ENCODE peak calls at places on chromosomes 6 and 20, in ten cellular contexts. A is stomach; O is right cardiac atrium; R is CD8-positive, alpha-beta T cell; B is left lung; K is GM12878; U is SJSA1; T is PC-9; F is heart left ventricle; D is naive thymus-derived CD4-positive, alpha-beta T cell. W is an unnamed sample.
A peak's percentile ranks its signal among the peaks of the same experiment; 100 is the strongest.

GRCh38 chr6:89887452-89888137 is 6.7 kb upstream of the GJA10 start:
- DNase-seq in O (no peak), D (peak; percentile 2), B (peak; percentile 74), T (no peak), F (no peak), A (no peak), R (peak; percentile 50), K (no peak), U (no peak), W (no peak)

GRCh38 chr20:45343445-45343866 is 4.8 kb downstream of the SDC4 start:
- DNase-seq in K (no peak), B (no peak), U (no peak), T (peak; percentile 83), R (no peak), O (no peak), A (peak; percentile 78), F (no peak), D (no peak), W (peak; percentile 70)

GRCh38 chr6:81326856-81327561 is 425.5 kb downstream of the TENT5A start:
- DNase-seq in B (no peak), D (no peak), A (no peak), F (no peak), T (no peak), O (peak; percentile 7), R (no peak), U (no peak), K (no peak), W (no peak)

GRCh38 chr6:157040191-157040590 is 263.0 kb downstream of the ARID1B start:
- DNase-seq in O (no peak), B (no peak), U (no peak), F (no peak), A (no peak), K (no peak), D (no peak), R (no peak), T (no peak), W (no peak)

GRCh38 chr6:37624606-37625574 is 72.8 kb downstream of the MDGA1 start:
- DNase-seq in A (peak; percentile 88), U (no peak), T (peak; percentile 50), K (no peak), F (peak; percentile 76), B (peak; percentile 90), R (peak; percentile 55), D (peak; percentile 24), O (peak; percentile 69), W (peak; percentile 81)

GRCh38 chr6:84688187-84688878 is 76.1 kb downstream of the TBX18 start:
- DNase-seq in F (no peak), K (no peak), T (no peak), A (no peak), B (no peak), D (no peak), O (no peak), U (no peak), R (no peak), W (no peak)

GRCh38 chr6:12577124-12577845 is 139.3 kb upstream of the PHACTR1 start:
- DNase-seq in U (peak; percentile 66), R (no peak), D (no peak), O (no peak), F (no peak), K (no peak), B (no peak), T (no peak), A (no peak), W (no peak)

GRCh38 chr20:63174309-63175030 is 41.5 kb downstream of the YTHDF1 start:
- DNase-seq in F (no peak), D (no peak), A (no peak), O (no peak), K (no peak), R (no peak), U (no peak), B (no peak), T (no peak), W (no peak)

GRCh38 chr6:21559238-21559637 is 34.3 kb upstream of the SOX4 start:
- DNase-seq in R (no peak), K (no peak), A (no peak), O (no peak), U (no peak), F (no peak), T (no peak), D (no peak), B (no peak), W (no peak)

GRCh38 chr6:57242505-57242904 is 20.4 kb upstream of the RAB23 start:
- DNase-seq in B (no peak), T (peak; percentile 71), D (no peak), O (no peak), K (no peak), F (no peak), A (no peak), R (no peak), U (no peak), W (no peak)

GRCh38 chr6:17086469-17086868 is 15.4 kb upstream of the STMND1 start:
- DNase-seq in R (no peak), K (no peak), F (no peak), U (peak; percentile 77), O (peak; percentile 14), T (peak; percentile 55), D (no peak), B (no peak), A (peak; percentile 35), W (no peak)

GRCh38 chr20:9294081-9294480 is 220.3 kb upstream of the LAMP5 start:
- DNase-seq in R (no peak), T (peak; percentile 79), O (no peak), A (no peak), F (no peak), K (no peak), U (no peak), D (no peak), B (no peak), W (no peak)

GRCh38 chr6:161255518-161255917 is 18.3 kb downstream of the AGPAT4 start:
- DNase-seq in D (no peak), O (no peak), R (no peak), T (no peak), U (no peak), F (no peak), B (no peak), K (no peak), A (no peak), W (no peak)

GRCh38 chr6:31180500-31180899 is 10.0 kb upstream of the POU5F1 start:
- DNase-seq in R (peak; percentile 62), K (no peak), A (no peak), O (peak; percentile 80), T (no peak), F (peak; percentile 87), B (peak; percentile 88), D (peak; percentile 49), U (no peak), W (peak; percentile 81)

GRCh38 chr6:151056230-151056907 is 183.4 kb upstream of the AKAP12 start:
- DNase-seq in R (no peak), U (peak; percentile 14), O (no peak), D (no peak), A (no peak), K (no peak), F (no peak), T (no peak), B (no peak), W (no peak)

GRCh38 chr6:145669627-145670034 is 65.7 kb downstream of the EPM2A start:
- DNase-seq in K (no peak), B (no peak), R (no peak), U (no peak), T (no peak), D (no peak), A (no peak), O (no peak), F (no peak), W (no peak)

GRCh38 chr6:40611416-40611815 is 24.3 kb upstream of the LRFN2 start:
- DNase-seq in T (no peak), A (no peak), U (no peak), F (no peak), O (no peak), K (no peak), B (no peak), R (no peak), D (no peak), W (no peak)
- H3K27me3 ChIP-seq in T (peaks cover 19% of the 10 kb centered on the region), A (peaks cover 33% of the 10 kb centered on the region), U (peaks cover 6% of the 10 kb centered on the region), F (peaks cover 40% of the 10 kb centered on the region), O (no peaks in the 10 kb centered on the region), K (peaks cover 3% of the 10 kb centered on the region), B (peaks cover 14% of the 10 kb centered on the region), R (no peaks in the 10 kb centered on the region), D (no peaks in the 10 kb centered on the region), W (peaks cover 10% of the 10 kb centered on the region)

GRCh38 chr6:154480144-154480639 is 30.3 kb downstream of the CNKSR3 start:
- DNase-seq in T (no peak), O (no peak), U (no peak), A (no peak), D (no peak), K (no peak), F (no peak), R (no peak), B (no peak), W (no peak)

GRCh38 chr6:154479388-154480143 is 30.9 kb downstream of the CNKSR3 start:
- DNase-seq in B (no peak), O (no peak), R (no peak), U (peak; percentile 68), T (no peak), K (no peak), A (no peak), D (no peak), F (no peak), W (no peak)

GRCh38 chr6:154478691-154479090 is 31.8 kb downstream of the CNKSR3 start:
- DNase-seq in B (no peak), T (no peak), D (no peak), F (no peak), O (no peak), A (no peak), U (no peak), K (no peak), R (no peak), W (no peak)

GRCh38 chr6:154476494-154476893 is 34.0 kb downstream of the CNKSR3 start:
- DNase-seq in A (no peak), U (no peak), F (no peak), K (no peak), T (no peak), D (no peak), R (no peak), O (no peak), B (no peak), W (no peak)

GRCh38 chr6:154478021-154478651 is 32.3 kb downstream of the CNKSR3 start:
- DNase-seq in O (no peak), A (peak; percentile 42), D (no peak), U (no peak), K (no peak), F (no peak), T (no peak), R (no peak), B (peak; percentile 82), W (peak; percentile 79)
- H3K4me3 ChIP-seq in O (no peak overlapping the region), A (no peak overlapping the region), D (no peak overlapping the region), U (no peak overlapping the region), K (no peak overlapping the region), F (no peak overlapping the region), T (no peak overlapping the region), R (no peak overlapping the region), B (no peak overlapping the region), W (no peak overlapping the region)

GRCh38 chr20:50073500-50073899 is 39.5 kb downstream of the UBE2V1 start:
- DNase-seq in B (peak; percentile 45), D (no peak), F (peak; percentile 46), U (no peak), R (no peak), K (no peak), A (no peak), O (no peak), T (no peak), W (no peak)
- H3K27me3 ChIP-seq in B (no peaks in the 10 kb centered on the region), D (no peaks in the 10 kb centered on the region), F (no peaks in the 10 kb centered on the region), U (no peaks in the 10 kb centered on the region), R (no peaks in the 10 kb centered on the region), K (no peaks in the 10 kb centered on the region), A (no peaks in the 10 kb centered on the region), O (no peaks in the 10 kb centered on the region), T (no peaks in the 10 kb centered on the region), W (no peaks in the 10 kb centered on the region)

GRCh38 chr6:163418273-163419029 is 3.9 kb downstream of the QKI start:
- DNase-seq in F (no peak), D (no peak), R (no peak), B (no peak), A (no peak), T (no peak), U (no peak), K (no peak), O (no peak), W (no peak)
- H3K4me3 ChIP-seq in F (peak overlapping the region; percentile 71), D (no peak overlapping the region), R (no peak overlapping the region), B (peak overlapping the region; percentile 5), A (peak overlapping the region; percentile 13), T (peak overlapping the region; percentile 93), U (no peak overlapping the region), K (peak overlapping the region; percentile 61), O (peak overlapping the region; percentile 100), W (peak overlapping the region; percentile 70)